ENCODE peak calls at places on chromosomes 7 and 10, in ten cellular contexts. J is colonic mucosa; Y is HT1080; O is naive thymus-derived CD8-positive, alpha-beta T cell; P is AG09309; S is astrocyte of the spinal cord; V is AG09319; N is A549; A is AG04450; C is upper lobe of right lung. L is an unnamed sample.

GRCh38 chr10:111472445-111472844 is 395.6 kb downstream of the ADRA2A start:
- DNase-seq in N (no peak), C (no peak), S (no peak), P (no peak), Y (no peak), O (no peak), J (no peak), V (no peak), A (no peak), L (no peak)

GRCh38 chr10:99435986-99436633 is 5.7 kb upstream of the GOT1 start:
- DNase-seq in C (no peak), Y (peak; percentile 45), V (peak; percentile 5), N (peak; percentile 51), P (no peak), A (peak; percentile 23), J (no peak), O (no peak), S (peak; percentile 53), L (no peak)

GRCh38 chr10:97598407-97599271 is 9.1 kb downstream of the C10orf62 start:
- DNase-seq in J (no peak), O (no peak), V (no peak), A (no peak), S (no peak), P (no peak), Y (no peak), C (no peak), N (no peak), L (no peak)

GRCh38 chr7:85695041-85695990 is 508.5 kb upstream of the SEMA3D start:
- DNase-seq in V (no peak), P (no peak), S (peak; percentile 25), Y (peak; percentile 51), C (no peak), J (no peak), N (peak; percentile 79), A (no peak), O (no peak), L (no peak)

GRCh38 chr7:26305048-26305868 is 13.6 kb downstream of the SNX10 start:
- DNase-seq in J (no peak), C (no peak), Y (no peak), V (no peak), P (no peak), O (no peak), A (no peak), S (no peak), N (no peak), L (no peak)

GRCh38 chr7:3464900-3465622 is 164.0 kb downstream of the SDK1 start:
- DNase-seq in N (no peak), Y (no peak), V (no peak), O (peak; percentile 74), J (no peak), S (no peak), A (no peak), P (no peak), C (no peak), L (no peak)

GRCh38 chr10:97713828-97714400 is 384 bp downstream of the MARVELD1 start:
- DNase-seq in V (no peak), S (peak; percentile 82), Y (peak; percentile 65), A (no peak), N (peak; percentile 88), P (no peak), C (no peak), J (peak; percentile 67), O (peak; percentile 39), L (peak; percentile 57)

GRCh38 chr7:155369-156000 is 36.9 kb upstream of the FAM20C start:
- DNase-seq in C (peak; percentile 20), S (no peak), J (no peak), V (no peak), A (no peak), P (no peak), Y (peak; percentile 23), N (no peak), O (no peak), L (no peak)

GRCh38 chr7:156942708-156943090 is 6.8 kb upstream of the NOM1 start:
- DNase-seq in N (no peak), J (no peak), O (no peak), C (no peak), Y (no peak), P (no peak), A (no peak), V (no peak), S (no peak), L (no peak)

GRCh38 chr10:101831169-101831811 is 12.3 kb downstream of the KCNIP2 start:
- DNase-seq in J (no peak), V (no peak), S (no peak), C (no peak), O (no peak), A (no peak), Y (no peak), N (no peak), P (no peak), L (no peak)

GRCh38 chr7:14720792-14721191 is 181.8 kb downstream of the DGKB start:
- DNase-seq in V (peak; percentile 23), C (no peak), O (no peak), S (no peak), J (no peak), P (no peak), Y (no peak), A (no peak), N (no peak), L (no peak)

GRCh38 chr7:120869700-120870099 is 11.8 kb upstream of the TSPAN12 start:
- DNase-seq in O (no peak), C (no peak), Y (no peak), S (no peak), J (no peak), V (no peak), N (no peak), P (no peak), A (no peak), L (no peak)

GRCh38 chr10:122163182-122164027 is 107.7 kb upstream of the BTBD16 start:
- DNase-seq in J (no peak), A (no peak), C (peak; percentile 64), O (no peak), V (no peak), Y (no peak), N (no peak), S (no peak), P (no peak), L (no peak)

GRCh38 chr7:123191132-123191531 is 8.6 kb downstream of the SLC13A1 start:
- DNase-seq in S (peak; percentile 46), P (no peak), Y (peak; percentile 89), J (no peak), V (no peak), A (no peak), N (peak; percentile 51), O (no peak), C (no peak), L (no peak)

GRCh38 chr7:2182461-2182860 is 50.3 kb downstream of the MAD1L1 start:
- DNase-seq in P (no peak), S (no peak), A (no peak), O (peak; percentile 10), N (no peak), Y (no peak), J (no peak), C (no peak), V (no peak), L (no peak)

GRCh38 chr7:111841596-111842209 is 279.4 kb upstream of the IMMP2L start:
- DNase-seq in A (no peak), S (no peak), O (no peak), C (no peak), P (no peak), V (no peak), N (no peak), J (no peak), Y (no peak), L (no peak)

GRCh38 chr7:13139436-13139835 is 452.0 kb downstream of the ARL4A start:
- DNase-seq in O (no peak), N (no peak), C (no peak), V (no peak), S (no peak), J (no peak), Y (no peak), P (no peak), A (no peak), L (no peak)

GRCh38 chr10:69807122-69807521 is 5.4 kb downstream of the COL13A1 start:
- DNase-seq in N (peak; percentile 50), O (no peak), A (peak; percentile 41), C (no peak), J (no peak), Y (peak; percentile 92), S (peak; percentile 67), P (no peak), V (no peak), L (no peak)